ENCODE peak calls at places on chromosome 11, in four cellular contexts. A is stimulated activated CD4-positive, alpha-beta T cell treated with anti-CD3 and anti-CD28 coated beads, Interleukin-1b, Interleukin-23, amount 100 ng/mL, for 48 hours; U is activated CD4-positive, alpha-beta T cell treated with anti-CD3 and anti-CD28 coated beads for 4 hours; M is Calu3. T is an unnamed sample.

GRCh38 chr11:120137611-120138521 is at the start of gene TRIM29:
- DNase-seq in U (no peak), A (no peak), M (peak; percentile 40), T (no peak)

GRCh38 chr11:33558097-33558496 is 142.5 kb downstream of the C11orf91 start:
- DNase-seq in A (no peak), U (no peak), M (no peak), T (no peak)

GRCh38 chr11:28400236-28401100 is 292.3 kb downstream of the METTL15 start:
- DNase-seq in A (no peak), U (no peak), M (no peak), T (peak; percentile 93)

GRCh38 chr11:10233581-10233980 is 60.4 kb downstream of the SBF2 start:
- DNase-seq in A (no peak), M (no peak), U (no peak), T (no peak)

GRCh38 chr11:68525930-68526329 is 65.4 kb downstream of the PPP6R3 start:
- DNase-seq in M (no peak), U (no peak), A (no peak), T (no peak)

GRCh38 chr11:22879615-22880014 is 19.3 kb upstream of the CCDC179 start:
- DNase-seq in A (no peak), U (no peak), M (no peak), T (no peak)

GRCh38 chr11:33375688-33376311 is 118.6 kb downstream of the HIPK3 start:
- DNase-seq in U (no peak), M (peak; percentile 34), A (no peak), T (peak; percentile 65)

GRCh38 chr11:30422389-30422788 is 99.5 kb downstream of the ARL14EP start:
- DNase-seq in M (no peak), A (no peak), U (no peak), T (peak; percentile 76)

GRCh38 chr11:20873054-20873453 is 203.7 kb downstream of the NELL1 start:
- DNase-seq in A (no peak), M (no peak), U (no peak), T (peak; percentile 92)

GRCh38 chr11:128931066-128931465 is 11.6 kb downstream of the TP53AIP1 start:
- DNase-seq in M (no peak), U (no peak), A (no peak), T (peak; percentile 63)

GRCh38 chr11:19239039-19239438 is 1.7 kb downstream of the E2F8 start:
- DNase-seq in A (no peak), M (no peak), U (no peak), T (no peak)

GRCh38 chr11:69008774-69009440 is 4.1 kb downstream of the MRGPRF start:
- DNase-seq in M (peak; percentile 80), A (no peak), U (no peak), T (peak; percentile 66)

GRCh38 chr11:12813371-12814225 is 139.4 kb downstream of the TEAD1 start:
- DNase-seq in U (no peak), A (no peak), M (peak; percentile 42), T (peak; percentile 40)

GRCh38 chr11:122743949-122744876 is 88.7 kb downstream of the UBASH3B start:
- DNase-seq in M (no peak), A (peak; percentile 88), U (peak; percentile 88), T (no peak)

GRCh38 chr11:117478926-117479325 is 151.3 kb downstream of the CEP164 start:
- DNase-seq in U (no peak), A (no peak), M (no peak), T (no peak)

T was measured in SJCRH30.